ENCODE peak calls at places on chromosomes 3 and 15, in seven cellular contexts. P is H9, H is neuronal stem cell, V is mesendoderm, B is H1, W is trophoblast cell, Z is IMR-90. A is an unnamed sample.

GRCh38 chr3:156862338-156862737 is 36.2 kb downstream of the LEKR1 start:
- DNase-seq in V (no peak), H (no peak), W (no peak), P (no peak), Z (no peak), B (no peak), A (no peak)

GRCh38 chr3:159911664-159912037 is 77.0 kb upstream of the IL12A start:
- DNase-seq in B (no peak), W (no peak), Z (no peak), H (no peak), P (no peak), V (no peak), A (no peak)

GRCh38 chr3:161409069-161409468 is 37.8 kb upstream of the SPTSSB start:
- DNase-seq in P (no peak), H (peak), V (peak), W (no peak), Z (peak), B (no peak), A (peak)

GRCh38 chr15:80880086-80880485 is 100.9 kb downstream of the CEMIP start:
- DNase-seq in H (no peak), Z (no peak), V (no peak), P (no peak), W (peak), B (no peak), A (no peak)

GRCh38 chr3:89577517-89578252 is 470.3 kb downstream of the EPHA3 start:
- DNase-seq in H (no peak), Z (no peak), B (no peak), P (no peak), W (no peak), V (no peak), A (no peak)

GRCh38 chr15:35210370-35210769 is 125.3 kb upstream of the NANOGP8 start:
- DNase-seq in V (no peak), H (no peak), P (no peak), B (no peak), Z (no peak), W (no peak), A (no peak)

GRCh38 chr15:94451461-94451860 is 220.1 kb downstream of the MCTP2 start:
- DNase-seq in P (no peak), W (no peak), H (no peak), B (no peak), Z (peak), V (peak), A (peak)

GRCh38 chr3:160809453-160809852 is 53.4 kb downstream of the PPM1L start:
- DNase-seq in B (no peak), P (no peak), W (no peak), H (no peak), V (no peak), Z (no peak), A (no peak)

GRCh38 chr15:56987286-56987685 is 68.8 kb downstream of the TCF12 start:
- DNase-seq in P (no peak), W (no peak), Z (no peak), V (no peak), H (no peak), B (no peak), A (no peak)

GRCh38 chr3:65938676-65939075 is 100.0 kb downstream of the MAGI1 start:
- DNase-seq in P (no peak), W (no peak), B (no peak), Z (no peak), V (no peak), H (no peak), A (no peak)

GRCh38 chr3:159257954-159258353 is 456.1 kb downstream of the MFSD1 start:
- DNase-seq in V (no peak), H (no peak), B (no peak), W (no peak), P (no peak), Z (no peak), A (no peak)

GRCh38 chr3:114554716-114555115 is 260.9 kb downstream of the TIGIT start:
- DNase-seq in Z (no peak), P (no peak), V (no peak), B (no peak), H (no peak), W (no peak), A (no peak)

GRCh38 chr3:138569090-138569489 is 25.0 kb downstream of the CEP70 start:
- DNase-seq in H (no peak), P (no peak), Z (peak), W (no peak), B (no peak), V (no peak), A (no peak)

GRCh38 chr15:78811825-78812183 is 540 bp upstream of the ADAMTS7 start:
- DNase-seq in W (no peak), P (no peak), B (no peak), Z (no peak), H (no peak), V (no peak), A (no peak)

GRCh38 chr3:67311440-67311839 is 313.3 kb downstream of the KBTBD8 start:
- DNase-seq in W (no peak), B (no peak), V (peak), H (no peak), P (no peak), Z (no peak), A (no peak)

GRCh38 chr15:77504310-77504709 is 83.6 kb downstream of the HMG20A start:
- DNase-seq in V (no peak), P (no peak), Z (no peak), H (no peak), B (peak), W (no peak), A (no peak)

GRCh38 chr15:70669966-70670658 is 93.2 kb downstream of the UACA start:
- DNase-seq in H (no peak), W (peak), B (no peak), V (peak), P (peak), Z (no peak), A (peak)

GRCh38 chr3:149501524-149501923 is 27.0 kb downstream of the TM4SF4 start:
- DNase-seq in H (no peak), W (peak), P (no peak), V (no peak), B (no peak), Z (peak), A (peak)

GRCh38 chr15:74497584-74497983 is 36.6 kb upstream of the UBL7 start:
- DNase-seq in Z (no peak), H (no peak), W (peak), V (no peak), P (no peak), B (no peak), A (no peak)

GRCh38 chr3:35383719-35384555 is 255.4 kb upstream of the ARPP21 start:
- DNase-seq in V (peak), Z (no peak), P (no peak), W (no peak), B (no peak), H (no peak), A (peak)

GRCh38 chr3:16363636-16364035 is 98.6 kb downstream of the OXNAD1 start:
- DNase-seq in B (no peak), P (no peak), H (no peak), W (no peak), Z (no peak), V (no peak), A (no peak)

GRCh38 chr3:11603628-11604027 is 40.1 kb downstream of the VGLL4 start:
- DNase-seq in W (peak), Z (peak), V (peak), H (no peak), B (no peak), P (no peak), A (peak)

GRCh38 chr3:73365756-73366397 is 258.9 kb downstream of the PDZRN3 start:
- DNase-seq in H (no peak), V (no peak), Z (peak), B (no peak), P (no peak), W (no peak), A (no peak)

GRCh38 chr3:114418107-114418506 is 124.3 kb downstream of the TIGIT start:
- DNase-seq in B (no peak), Z (no peak), P (no peak), W (peak), H (no peak), V (peak), A (no peak)

GRCh38 chr3:61948699-61949305 is 387.4 kb downstream of the PTPRG start:
- DNase-seq in V (no peak), P (no peak), Z (no peak), H (no peak), B (no peak), W (no peak), A (no peak)

DNA sequence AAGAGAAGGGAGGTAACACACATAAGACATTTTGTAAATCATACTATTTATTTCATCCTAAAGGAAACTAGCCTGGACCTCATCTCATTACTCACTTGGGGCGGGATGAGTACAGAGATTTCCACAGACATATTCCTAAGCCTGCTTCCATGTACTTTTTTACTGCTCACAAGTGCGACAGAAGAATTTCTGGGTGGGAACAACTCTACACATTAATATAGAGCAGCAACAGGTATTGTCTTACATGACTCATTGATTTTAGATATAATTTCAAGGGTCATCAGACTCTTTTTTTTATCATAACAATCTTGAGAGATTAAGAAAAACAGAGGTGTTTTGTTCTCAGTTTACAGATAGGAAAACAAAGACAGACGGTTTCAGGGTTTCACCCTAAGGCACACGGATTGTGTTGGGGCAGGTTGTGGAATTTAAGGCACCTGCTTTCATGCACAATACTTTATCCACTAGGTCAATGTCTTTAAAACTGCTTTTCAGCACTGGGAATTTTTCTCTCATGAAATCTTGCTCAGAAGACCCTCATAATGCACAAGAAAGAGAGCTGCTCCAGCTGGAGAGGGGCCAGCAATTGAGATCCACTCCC is 186.7 kb upstream of the CDIN1 start:
- DNase-seq in Z (no peak), H (no peak), B (no peak), P (no peak), V (no peak), W (no peak), A (no peak)
- H3K23ac ChIP-seq in Z (no peak), H (no peak), B (no peak), P (no peak), V (no peak), W (no peak), A (no peak)

DNA sequence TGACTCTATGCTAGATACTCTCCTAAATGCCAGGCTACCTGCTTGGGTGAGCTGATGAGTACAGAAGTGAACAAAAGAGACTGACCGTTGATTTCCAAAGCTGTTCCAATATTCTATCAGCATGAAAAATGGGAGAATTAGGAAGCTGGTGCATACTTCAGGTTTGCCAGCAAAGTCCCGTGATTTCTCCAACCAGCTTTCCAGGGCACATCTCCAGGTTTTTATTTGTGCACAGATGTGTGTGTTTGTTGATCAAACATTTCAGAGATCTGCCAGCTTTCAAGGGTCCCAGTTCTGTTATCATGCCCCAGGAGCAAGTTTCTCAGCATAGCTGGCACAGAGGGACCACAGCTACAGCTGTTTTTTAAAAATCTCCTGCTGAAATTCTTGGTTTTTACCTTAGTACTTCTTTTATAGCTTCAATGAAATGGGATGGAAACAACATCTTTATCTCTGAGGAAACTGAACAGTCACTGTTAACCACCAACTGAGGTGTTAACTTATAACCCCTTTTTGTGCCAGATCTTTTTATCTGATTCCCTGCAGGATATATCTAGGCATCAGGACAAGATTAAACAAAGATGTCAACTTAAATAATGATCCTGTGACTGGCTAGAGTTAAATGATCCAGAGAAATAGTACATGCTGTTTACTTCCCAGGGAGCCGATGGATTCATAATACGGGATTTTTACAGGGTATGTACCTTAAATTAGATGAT is 380.8 kb downstream of the GRM7 start:
- DNase-seq in V (peak), W (no peak), B (no peak), Z (no peak), P (no peak), H (no peak), A (peak)
- H3K23ac ChIP-seq in V (no peak), W (no peak), B (no peak), Z (no peak), P (no peak), H (no peak), A (no peak)

GRCh38 chr3:128434524-128434923 is 32.2 kb downstream of the DNAJB8 start:
- DNase-seq in B (no peak), P (no peak), Z (no peak), V (no peak), W (no peak), H (no peak), A (no peak)
- H3K23ac ChIP-seq in B (no peak), P (no peak), Z (no peak), V (no peak), W (no peak), H (no peak), A (no peak)

GRCh38 chr3:155252535-155252934 is 40.9 kb downstream of the STRIT1 start:
- DNase-seq in P (no peak), W (no peak), H (no peak), B (no peak), V (no peak), Z (peak), A (no peak)
- H3K23ac ChIP-seq in P (no peak), W (no peak), H (no peak), B (no peak), V (no peak), Z (no peak), A (no peak)

GRCh38 chr3:103889675-103890074 is 1454.9 kb downstream of the ZPLD1 start:
- DNase-seq in B (no peak), H (no peak), Z (no peak), P (no peak), W (no peak), V (no peak), A (no peak)
- H3K23ac ChIP-seq in B (no peak), H (no peak), Z (no peak), P (no peak), W (no peak), V (no peak), A (no peak)

A was measured in mesenchymal stem cell.